ENCODE peak calls at places on chromosomes 12 and 14, in four cellular contexts. T, I, W and N are unnamed samples.

GRCh38 chr12:109840349-109841073 is 7.3 kb upstream of the TRPV4 start:
- DNase-seq in W (no peak), T (no peak), I (no peak), N (no peak)

GRCh38 chr12:30308010-30308717 is 387.5 kb downstream of the IPO8 start:
- DNase-seq in W (no peak), I (no peak), T (no peak), N (no peak)

GRCh38 chr12:100672075-100672592 is 98.7 kb downstream of the GAS2L3 start:
- DNase-seq in I (peak), W (no peak), T (no peak), N (no peak)

GRCh38 chr12:108198043-108198442 is 69.0 kb downstream of the WSCD2 start:
- DNase-seq in I (no peak), W (no peak), T (no peak), N (no peak)

GRCh38 chr12:96400631-96401060 is 407 bp upstream of the CDK17 start:
- DNase-seq in W (no peak), T (no peak), I (no peak), N (no peak)

GRCh38 chr12:15677696-15678095 is 111.5 kb downstream of the EPS8 start:
- DNase-seq in W (no peak), I (no peak), T (no peak), N (no peak)

GRCh38 chr12:109777544-109777943 is 55.7 kb downstream of the TRPV4 start:
- DNase-seq in I (peak), T (no peak), W (no peak), N (no peak)

GRCh38 chr12:109663766-109664165 is 49.9 kb upstream of the FAM222A start:
- DNase-seq in I (no peak), W (no peak), T (no peak), N (no peak)

GRCh38 chr12:64232201-64232600 is 10.1 kb upstream of the KICS2 start:
- DNase-seq in W (no peak), I (no peak), T (no peak), N (no peak)

GRCh38 chr12:124542021-124542941 is 25.1 kb downstream of the NCOR2 start:
- DNase-seq in T (no peak), I (no peak), W (no peak), N (no peak)

GRCh38 chr12:122051231-122051876 is 27.2 kb upstream of the MLXIP start:
- DNase-seq in T (no peak), W (peak), I (no peak), N (no peak)

GRCh38 chr14:90536511-90537191 is 139.8 kb downstream of the CALM1 start:
- DNase-seq in T (no peak), I (no peak), W (peak), N (no peak)

GRCh38 chr12:96806272-96806671 is 100.8 kb upstream of the NEDD1 start:
- DNase-seq in I (no peak), W (no peak), T (no peak), N (no peak)

GRCh38 chr14:68941820-68942219 is 37.3 kb downstream of the ACTN1 start:
- DNase-seq in W (peak), T (no peak), I (no peak), N (no peak)

GRCh38 chr14:39015964-39016577 is 87.0 kb downstream of the SEC23A start:
- DNase-seq in T (no peak), W (no peak), I (no peak), N (no peak)

GRCh38 chr12:79252358-79253075 is 387.9 kb downstream of the SYT1 start:
- DNase-seq in W (no peak), T (no peak), I (no peak), N (no peak)

DNA sequence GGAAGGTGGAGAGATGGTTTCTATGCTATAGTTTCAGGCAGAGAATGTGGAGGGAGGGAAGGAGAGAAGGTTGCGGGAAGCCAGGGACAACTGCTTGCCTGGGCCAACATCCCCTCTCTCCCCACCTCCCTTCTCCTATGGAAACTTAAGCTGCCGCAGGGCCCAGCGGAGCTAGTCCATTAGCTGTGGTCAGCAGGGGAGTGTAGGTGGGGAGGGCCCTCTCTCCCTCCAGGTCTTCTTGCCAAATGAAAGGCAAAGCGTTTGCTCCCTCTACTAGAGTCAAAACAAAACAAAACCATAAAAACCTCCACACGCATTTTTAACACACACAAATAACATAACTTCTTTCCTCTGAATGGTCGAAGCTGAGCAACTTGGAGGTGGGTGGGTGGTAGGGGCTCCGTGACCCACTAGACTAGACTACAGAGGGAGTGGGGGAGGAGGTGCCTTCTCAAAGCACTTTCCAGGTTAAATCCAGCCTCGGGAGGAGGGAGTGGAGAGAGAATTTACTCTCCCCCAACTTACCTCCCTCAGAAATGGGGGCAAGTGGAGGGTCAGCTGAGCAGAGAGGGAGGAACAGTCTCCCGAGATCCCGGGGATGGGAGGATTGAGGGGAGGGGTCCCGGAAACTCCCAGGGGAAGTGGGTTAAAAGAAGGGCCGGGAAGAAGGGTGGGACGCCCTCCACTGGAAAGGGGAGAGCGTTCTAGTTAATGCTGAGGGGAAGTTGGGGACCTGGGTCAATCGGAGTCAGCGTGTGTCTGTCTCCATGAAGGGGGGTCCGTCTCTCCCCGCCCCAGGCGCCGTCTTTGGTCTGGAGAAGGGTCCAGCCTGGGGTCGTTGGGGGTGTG is 4.6 kb upstream of the CACNB3 start:
- DNase-seq in W (no peak), T (no peak), I (no peak), N (no peak)
- TF ChIP-seq CTCF in W (no peak), T (no peak), I (no peak), N (no peak)

GRCh38 chr12:131137009-131137835 is 183.5 kb downstream of the ADGRD1 start:
- DNase-seq in I (no peak), W (no peak), T (no peak), N (no peak)

GRCh38 chr12:131138638-131139362 is 185.1 kb downstream of the ADGRD1 start:
- DNase-seq in W (no peak), T (no peak), I (no peak), N (no peak)

GRCh38 chr12:131139363-131140068 is 185.8 kb downstream of the ADGRD1 start:
- DNase-seq in W (no peak), I (no peak), T (no peak), N (no peak)

GRCh38 chr12:131136539-131136872 is 182.8 kb downstream of the ADGRD1 start:
- DNase-seq in W (no peak), I (no peak), T (no peak), N (no peak)

DNA sequence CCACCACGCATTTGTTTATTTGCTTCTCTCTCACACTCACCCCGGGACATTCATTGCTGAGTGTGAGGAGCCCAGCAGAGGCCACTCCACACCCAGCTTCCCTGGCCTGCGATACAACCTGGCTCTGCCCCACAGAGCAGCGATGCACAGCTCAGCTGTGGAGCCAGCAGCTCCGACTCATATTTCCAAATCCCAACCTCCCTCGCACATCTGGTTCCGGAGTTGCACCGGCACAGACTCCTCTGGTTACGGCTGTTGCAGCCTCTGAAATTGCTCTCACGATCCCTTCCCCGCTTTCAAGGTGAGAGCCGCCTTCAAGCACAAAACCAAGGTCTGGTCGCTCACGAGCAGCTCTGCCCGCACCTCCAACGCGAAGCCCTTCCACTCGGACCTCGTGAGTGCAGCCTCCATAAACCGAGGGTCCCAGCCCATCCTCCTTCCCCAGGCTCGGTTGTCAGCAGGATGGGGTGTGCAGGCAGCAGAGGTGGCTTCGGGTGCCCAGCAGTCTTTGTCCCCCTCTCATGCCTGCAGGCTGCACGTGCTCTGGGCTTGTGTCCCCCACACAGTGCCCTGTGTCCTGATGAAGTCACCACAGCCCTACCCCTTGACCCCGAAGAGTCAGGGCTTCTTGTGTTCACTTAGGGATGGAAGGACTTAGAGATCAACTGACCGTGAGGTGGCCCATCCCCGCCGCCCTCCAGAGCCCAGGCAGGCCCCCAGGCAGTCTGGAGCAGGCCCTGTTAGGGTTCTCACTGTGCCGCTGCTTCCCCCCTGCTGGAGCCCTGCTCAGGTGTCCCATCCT is 184.3 kb downstream of the ADGRD1 start:
- DNase-seq in T (no peak), I (no peak), W (no peak), N (no peak)
- TF ChIP-seq CTCF in T (no peak), I (no peak), W (peak), N (peak)

GRCh38 chr12:66314278-66314677 is 12.0 kb downstream of the HELB start:
- DNase-seq in I (no peak), W (no peak), T (no peak), N (no peak)
- TF ChIP-seq CTCF in I (no peak), W (no peak), T (no peak), N (no peak)

DNA sequence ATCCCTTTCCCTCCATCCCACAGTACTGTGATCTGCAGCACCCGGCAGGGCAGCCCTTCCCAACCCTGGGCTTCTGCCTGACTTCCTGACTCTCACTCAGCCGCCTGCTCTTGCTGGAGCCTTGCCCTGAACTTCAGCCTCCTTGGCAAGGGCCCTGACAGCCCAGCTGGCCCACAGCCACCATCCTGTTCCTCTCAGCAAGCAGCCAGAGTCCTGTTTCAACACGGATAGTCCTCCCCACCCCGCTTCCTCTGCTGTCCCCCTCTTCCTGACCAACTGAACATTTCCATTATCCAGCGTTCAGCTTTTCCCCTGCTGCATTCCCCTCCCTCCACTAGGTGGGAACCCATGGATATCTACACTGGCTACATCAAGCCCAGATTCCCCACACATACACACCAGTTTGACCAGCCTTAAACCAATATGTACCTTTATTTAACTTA is 74.0 kb upstream of the MDM1 start:
- DNase-seq in I (no peak), W (peak), T (no peak), N (no peak)
- TF ChIP-seq CTCF in I (no peak), W (peak), T (no peak), N (peak)

GRCh38 chr14:88417594-88417993 is 32.1 kb downstream of the SPATA7 start:
- DNase-seq in T (no peak), W (no peak), I (no peak), N (no peak)
- TF ChIP-seq CTCF in T (no peak), W (no peak), I (no peak), N (no peak)

GRCh38 chr14:75409425-75410205 is 18.2 kb upstream of the JDP2 start:
- DNase-seq in T (no peak), W (no peak), I (no peak), N (no peak)
- TF ChIP-seq CTCF in T (no peak), W (no peak), I (no peak), N (no peak)